ENCODE peak calls at places on chromosomes 16 and 17, in four cellular contexts. One of them, this sample, is unnamed.

GRCh38 chr17:73770849-73771229 is 126.6 kb upstream of the SDK2 start:
- DNase-seq in choroid plexus epithelial cell: no peak
- DNase-seq in amniotic epithelial cell: no peak
- DNase-seq in Daoy: no peak
- DNase-seq in this sample: no peak

GRCh38 chr17:57340160-57340981 is 84.0 kb downstream of the MSI2 start:
- DNase-seq in amniotic epithelial cell: no peak
- DNase-seq in choroid plexus epithelial cell: no peak
- DNase-seq in Daoy: no peak
- DNase-seq in this sample: no peak

GRCh38 chr17:80795737-80796136 is 195.9 kb upstream of the CHMP6 start:
- DNase-seq in amniotic epithelial cell: no peak
- DNase-seq in choroid plexus epithelial cell: peak; percentile 15
- DNase-seq in Daoy: no peak
- DNase-seq in this sample: peak; percentile 20

GRCh38 chr17:2195729-2196128 is 107.9 kb downstream of the SMG6 start:
- DNase-seq in choroid plexus epithelial cell: no peak
- DNase-seq in amniotic epithelial cell: peak; percentile 29
- DNase-seq in Daoy: peak; percentile 68
- DNase-seq in this sample: peak; percentile 87

GRCh38 chr17:80942360-80943345 is 49.0 kb upstream of the CHMP6 start:
- DNase-seq in amniotic epithelial cell: no peak
- DNase-seq in choroid plexus epithelial cell: peak; percentile 86
- DNase-seq in Daoy: peak; percentile 70
- DNase-seq in this sample: peak; percentile 90

GRCh38 chr16:87555647-87556046 is 46.7 kb upstream of the JPH3 start:
- DNase-seq in amniotic epithelial cell: no peak
- DNase-seq in choroid plexus epithelial cell: no peak
- DNase-seq in Daoy: no peak
- DNase-seq in this sample: no peak

GRCh38 chr17:16512011-16512410 is 20.0 kb upstream of the LRRC75A start:
- DNase-seq in Daoy: no peak
- DNase-seq in choroid plexus epithelial cell: peak; percentile 60
- DNase-seq in amniotic epithelial cell: no peak
- DNase-seq in this sample: no peak

GRCh38 chr16:88068476-88069396 is 117.5 kb downstream of the BANP start:
- DNase-seq in amniotic epithelial cell: no peak
- DNase-seq in Daoy: no peak
- DNase-seq in choroid plexus epithelial cell: no peak
- DNase-seq in this sample: no peak

GRCh38 chr17:76720941-76721340 is 5.5 kb downstream of the JMJD6 start:
- DNase-seq in amniotic epithelial cell: no peak
- DNase-seq in Daoy: no peak
- DNase-seq in choroid plexus epithelial cell: no peak
- DNase-seq in this sample: no peak

GRCh38 chr17:63700528-63701441 is 860 bp upstream of the LIMD2 start:
- DNase-seq in choroid plexus epithelial cell: peak; percentile 67
- DNase-seq in amniotic epithelial cell: peak; percentile 49
- DNase-seq in Daoy: no peak
- DNase-seq in this sample: peak; percentile 66

GRCh38 chr17:42779304-42779941 is 987 bp upstream of the WNK4 start:
- DNase-seq in choroid plexus epithelial cell: no peak
- DNase-seq in Daoy: no peak
- DNase-seq in amniotic epithelial cell: no peak
- DNase-seq in this sample: no peak

GRCh38 chr17:82930924-82931695 is 91.3 kb upstream of the ZNF750 start:
- DNase-seq in Daoy: no peak
- DNase-seq in choroid plexus epithelial cell: no peak
- DNase-seq in amniotic epithelial cell: no peak
- DNase-seq in this sample: no peak

GRCh38 chr16:4384497-4384896 is 12.8 kb downstream of the VASN start:
- DNase-seq in choroid plexus epithelial cell: no peak
- DNase-seq in amniotic epithelial cell: no peak
- DNase-seq in Daoy: no peak
- DNase-seq in this sample: no peak

GRCh38 chr17:68542698-68543463 is 30.7 kb downstream of the PRKAR1A start:
- DNase-seq in Daoy: no peak
- DNase-seq in choroid plexus epithelial cell: no peak
- DNase-seq in amniotic epithelial cell: no peak
- DNase-seq in this sample: no peak

GRCh38 chr17:18267927-18268711 is 7.7 kb downstream of the MIEF2 start:
- DNase-seq in Daoy: no peak
- DNase-seq in choroid plexus epithelial cell: peak; percentile 39
- DNase-seq in amniotic epithelial cell: peak; percentile 43
- DNase-seq in this sample: peak; percentile 69

GRCh38 chr17:29159286-29159860 is 20.8 kb downstream of the MYO18A start:
- DNase-seq in amniotic epithelial cell: no peak
- DNase-seq in Daoy: no peak
- DNase-seq in choroid plexus epithelial cell: no peak
- DNase-seq in this sample: peak; percentile 20

GRCh38 chr17:5282639-5283217 is 644 bp downstream of the RABEP1 start:
- DNase-seq in amniotic epithelial cell: no peak
- DNase-seq in Daoy: peak; percentile 23
- DNase-seq in choroid plexus epithelial cell: peak; percentile 28
- DNase-seq in this sample: no peak

GRCh38 chr16:11254913-11255736 is 879 bp downstream of the SOCS1 start:
- DNase-seq in Daoy: peak; percentile 65
- DNase-seq in amniotic epithelial cell: peak; percentile 49
- DNase-seq in choroid plexus epithelial cell: peak; percentile 61
- DNase-seq in this sample: peak; percentile 84

GRCh38 chr16:2686912-2687507 is 4.7 kb downstream of the KCTD5 start:
- DNase-seq in Daoy: no peak
- DNase-seq in amniotic epithelial cell: no peak
- DNase-seq in choroid plexus epithelial cell: no peak
- DNase-seq in this sample: no peak

GRCh38 chr17:44307387-44308186 is 814 bp upstream of the RUNDC3A start:
- DNase-seq in Daoy: peak; percentile 31
- DNase-seq in choroid plexus epithelial cell: no peak
- DNase-seq in amniotic epithelial cell: peak; percentile 75
- DNase-seq in this sample: peak; percentile 56

GRCh38 chr16:1215574-1216295 is 9.3 kb downstream of the TPSG1 start:
- DNase-seq in choroid plexus epithelial cell: no peak
- DNase-seq in amniotic epithelial cell: no peak
- DNase-seq in Daoy: no peak
- DNase-seq in this sample: no peak

GRCh38 chr16:66205287-66206167 is 161.0 kb upstream of the CDH5 start:
- DNase-seq in Daoy: no peak
- DNase-seq in amniotic epithelial cell: peak; percentile 37
- DNase-seq in choroid plexus epithelial cell: no peak
- DNase-seq in this sample: no peak

This sample was measured in astrocyte of the hippocampus.